ENCODE peak calls at places on chromosomes 11 and 22, in six cellular contexts. M, K, Y, I, S and H are unnamed samples.

GRCh38 chr22:44363214-44363979 is 50.6 kb upstream of the SHISAL1 start:
- DNase-seq in M (peak; percentile 92), K (no peak), Y (no peak), I (peak; percentile 96), S (peak; percentile 53), H (peak; percentile 81)

GRCh38 chr22:30309981-30310672 is 16.6 kb downstream of the TBC1D10A start:
- DNase-seq in M (no peak), K (no peak), Y (no peak), I (peak; percentile 49), S (peak; percentile 66), H (peak; percentile 71)

GRCh38 chr11:1889941-1890855 is 1.5 kb downstream of the PRR33 start:
- DNase-seq in M (no peak), K (no peak), Y (no peak), I (no peak), S (no peak), H (no peak)

GRCh38 chr11:5624489-5625278 is at the start of gene TRIM34:
- DNase-seq in M (peak; percentile 65), K (peak; percentile 36), Y (peak; percentile 34), I (peak; percentile 52), S (peak; percentile 45), H (no peak)

GRCh38 chr11:128859563-128860441 is 7.3 kb downstream of the KCNJ1 start:
- DNase-seq in M (peak; percentile 71), K (peak; percentile 66), Y (peak; percentile 87), I (peak; percentile 73), S (peak; percentile 87), H (peak; percentile 86)

GRCh38 chr11:74135516-74135840 is 35.3 kb downstream of the C2CD3 start:
- DNase-seq in M (no peak), K (no peak), Y (no peak), I (no peak), S (no peak), H (no peak)

GRCh38 chr22:21855715-21856114 is 11.7 kb downstream of the MAPK1 start:
- DNase-seq in M (no peak), K (no peak), Y (no peak), I (no peak), S (no peak), H (no peak)

GRCh38 chr11:70578831-70579230 is 180.5 kb downstream of the CTTN start:
- DNase-seq in M (no peak), K (no peak), Y (no peak), I (no peak), S (no peak), H (no peak)

GRCh38 chr11:2143652-2144548 is 4.7 kb upstream of the IGF2 start:
- DNase-seq in M (no peak), K (no peak), Y (peak; percentile 69), I (no peak), S (no peak), H (no peak)

GRCh38 chr11:16806791-16807190 is 68.3 kb downstream of the C11orf58 start:
- DNase-seq in M (peak; percentile 47), K (no peak), Y (no peak), I (peak; percentile 62), S (no peak), H (no peak)

DNA sequence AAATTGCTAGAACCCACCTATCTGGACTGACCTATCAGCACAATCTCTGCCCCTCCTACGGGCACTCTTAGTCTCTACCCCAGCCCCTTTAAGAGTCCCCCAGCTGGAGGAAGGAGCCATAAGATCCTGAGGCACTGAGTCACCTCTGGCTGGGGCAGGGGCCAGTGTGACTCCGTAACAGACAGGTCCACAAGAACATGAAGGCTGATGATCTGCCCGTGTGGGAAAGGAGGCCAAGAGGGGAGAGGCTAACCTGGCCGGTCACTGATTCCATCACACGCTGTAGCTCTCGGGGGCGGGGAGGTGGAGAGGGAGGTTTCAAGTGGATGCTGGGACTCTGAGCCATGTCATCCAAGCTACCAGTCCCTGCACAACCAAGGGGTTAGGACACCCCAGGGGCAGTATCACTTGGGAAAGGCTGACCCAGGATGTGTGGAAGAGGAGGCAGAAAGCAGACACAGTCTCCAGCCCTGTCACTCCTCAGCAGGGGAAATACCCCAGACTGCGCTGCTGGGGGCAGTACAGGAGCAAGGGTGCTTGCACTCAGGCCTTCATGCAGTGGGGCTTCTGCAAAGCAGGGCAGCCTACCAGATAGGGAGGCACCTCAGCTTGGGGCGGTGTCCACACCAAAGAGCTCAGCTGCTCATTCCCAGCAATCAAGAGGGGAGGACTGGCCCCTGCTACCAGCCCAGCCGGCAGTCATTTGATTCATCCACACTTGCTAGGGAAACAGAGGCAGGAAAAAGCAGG is 22.3 kb downstream of the ARHGAP1 start:
- DNase-seq in M (no peak), K (no peak), Y (no peak), I (peak; percentile 31), S (no peak), H (no peak)
- H3K4me1 ChIP-seq in M (peaks cover 39% of the 10 kb centered on the region), K (peaks cover 42% of the 10 kb centered on the region), Y (peaks cover 8% of the 10 kb centered on the region), I (no peaks in the 10 kb centered on the region), S (peaks cover 27% of the 10 kb centered on the region), H (peaks cover 37% of the 10 kb centered on the region)

DNA sequence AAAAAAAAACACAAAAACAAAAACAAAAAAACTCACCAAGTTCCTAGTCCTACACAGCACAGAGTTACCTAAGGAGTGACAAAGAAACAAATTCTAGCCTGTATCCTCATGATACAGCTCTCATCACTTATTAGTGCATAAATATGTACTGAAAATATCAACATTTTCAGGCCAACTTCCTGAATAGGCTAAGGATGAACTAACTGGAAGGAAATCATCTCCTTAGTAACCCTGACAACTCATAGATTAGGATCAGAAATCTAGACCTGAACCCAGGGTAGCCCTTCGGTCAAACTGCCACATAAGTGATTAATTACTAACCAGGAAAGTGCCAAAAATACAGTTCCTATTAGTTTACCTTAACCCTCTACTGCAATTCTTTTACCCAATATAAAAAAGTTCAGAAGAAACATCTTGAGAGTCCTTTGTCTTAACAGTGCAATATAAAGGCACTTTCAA is 40.0 kb downstream of the AMBRA1 start:
- DNase-seq in M (no peak), K (no peak), Y (no peak), I (no peak), S (no peak), H (no peak)
- H3K4me1 ChIP-seq in M (peaks cover 25% of the 10 kb centered on the region), K (peaks cover 31% of the 10 kb centered on the region), Y (peaks cover 23% of the 10 kb centered on the region), I (no peaks in the 10 kb centered on the region), S (peaks cover 22% of the 10 kb centered on the region), H (peaks cover 48% of the 10 kb centered on the region)

DNA sequence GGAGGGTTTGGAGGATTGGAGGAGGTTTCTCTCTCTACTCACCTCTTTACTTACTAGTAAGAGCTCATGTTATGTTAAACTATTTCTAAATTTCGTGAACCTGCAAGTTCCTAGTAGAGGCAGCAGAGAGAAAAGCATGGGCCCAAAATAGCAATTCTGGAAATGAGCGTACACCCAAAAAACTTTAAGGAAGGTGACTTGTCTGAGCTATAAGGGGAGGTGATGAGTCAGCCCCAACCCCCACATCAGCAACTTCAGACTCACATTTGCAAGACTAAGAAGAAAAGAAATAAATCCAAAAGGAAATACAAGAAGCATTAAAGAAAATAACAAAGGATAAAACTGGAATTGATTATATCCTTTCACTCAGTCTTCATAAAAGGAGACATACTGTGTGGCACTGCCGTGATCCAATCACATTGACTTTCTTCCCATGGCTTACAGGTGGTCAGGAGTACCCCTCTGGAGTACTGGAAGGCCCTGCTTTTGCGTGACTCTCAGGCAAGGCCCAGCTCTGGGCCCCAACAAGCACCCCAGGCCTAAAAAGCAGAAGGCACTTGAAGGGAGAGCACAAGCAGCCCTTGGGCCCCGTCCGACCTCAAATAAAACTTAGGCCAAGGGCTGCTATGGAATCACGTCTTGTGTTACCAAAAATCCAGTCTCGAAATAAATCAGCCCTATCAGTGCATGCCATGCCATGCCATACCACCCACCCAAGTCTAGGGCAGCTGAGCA is 14.3 kb downstream of the PACSIN2 start:
- DNase-seq in M (no peak), K (no peak), Y (no peak), I (no peak), S (no peak), H (peak; percentile 38)
- H3K4me1 ChIP-seq in M (peaks cover 55% of the 10 kb centered on the region), K (peaks cover 20% of the 10 kb centered on the region), Y (peaks cover 22% of the 10 kb centered on the region), I (peaks cover 15% of the 10 kb centered on the region), S (peaks cover 71% of the 10 kb centered on the region), H (peaks cover 89% of the 10 kb centered on the region)

DNA sequence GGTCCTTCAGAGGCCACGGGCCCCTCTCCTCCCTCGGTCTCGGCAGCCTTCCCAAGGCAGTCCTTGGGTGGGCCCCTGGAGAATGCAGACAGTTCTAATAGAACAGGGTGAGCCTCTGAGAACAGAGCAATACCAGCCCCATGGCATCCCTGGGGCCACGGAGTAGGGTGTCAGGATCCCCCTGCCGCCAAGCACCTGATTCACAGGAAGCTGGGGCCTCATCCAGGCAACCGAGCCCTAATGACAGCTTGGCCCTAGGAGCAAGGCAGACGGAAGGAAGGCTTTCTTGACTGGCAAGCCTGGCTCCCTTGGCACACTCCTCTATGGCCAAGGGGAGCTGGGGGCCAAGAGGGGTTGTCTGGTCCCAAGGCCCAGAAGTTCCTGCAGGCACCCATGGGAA is 15.2 kb downstream of the TXN2 start:
- DNase-seq in M (no peak), K (no peak), Y (no peak), I (no peak), S (no peak), H (no peak)
- H3K4me1 ChIP-seq in M (peaks cover 87% of the 10 kb centered on the region), K (peaks cover 21% of the 10 kb centered on the region), Y (no peaks in the 10 kb centered on the region), I (no peaks in the 10 kb centered on the region), S (peaks cover 28% of the 10 kb centered on the region), H (peaks cover 87% of the 10 kb centered on the region)

GRCh38 chr11:12729941-12730340 is 55.7 kb downstream of the TEAD1 start:
- DNase-seq in M (no peak), K (no peak), Y (no peak), I (no peak), S (no peak), H (no peak)
- H3K4me1 ChIP-seq in M (peaks cover 29% of the 10 kb centered on the region), K (no peaks in the 10 kb centered on the region), Y (peaks cover 14% of the 10 kb centered on the region), I (peaks cover 7% of the 10 kb centered on the region), S (peaks cover 3% of the 10 kb centered on the region), H (peaks cover 12% of the 10 kb centered on the region)

GRCh38 chr11:27355575-27356104 is 7.4 kb downstream of the CCDC34 start:
- DNase-seq in M (no peak), K (no peak), Y (no peak), I (no peak), S (no peak), H (no peak)

GRCh38 chr11:27352781-27353180 is 10.2 kb downstream of the CCDC34 start:
- DNase-seq in M (no peak), K (no peak), Y (no peak), I (no peak), S (no peak), H (no peak)

GRCh38 chr11:27356624-27357222 is 6.3 kb downstream of the CCDC34 start:
- DNase-seq in M (no peak), K (no peak), Y (no peak), I (no peak), S (no peak), H (no peak)

GRCh38 chr11:27354359-27354965 is 8.6 kb downstream of the CCDC34 start:
- DNase-seq in M (no peak), K (no peak), Y (no peak), I (no peak), S (no peak), H (no peak)

DNA sequence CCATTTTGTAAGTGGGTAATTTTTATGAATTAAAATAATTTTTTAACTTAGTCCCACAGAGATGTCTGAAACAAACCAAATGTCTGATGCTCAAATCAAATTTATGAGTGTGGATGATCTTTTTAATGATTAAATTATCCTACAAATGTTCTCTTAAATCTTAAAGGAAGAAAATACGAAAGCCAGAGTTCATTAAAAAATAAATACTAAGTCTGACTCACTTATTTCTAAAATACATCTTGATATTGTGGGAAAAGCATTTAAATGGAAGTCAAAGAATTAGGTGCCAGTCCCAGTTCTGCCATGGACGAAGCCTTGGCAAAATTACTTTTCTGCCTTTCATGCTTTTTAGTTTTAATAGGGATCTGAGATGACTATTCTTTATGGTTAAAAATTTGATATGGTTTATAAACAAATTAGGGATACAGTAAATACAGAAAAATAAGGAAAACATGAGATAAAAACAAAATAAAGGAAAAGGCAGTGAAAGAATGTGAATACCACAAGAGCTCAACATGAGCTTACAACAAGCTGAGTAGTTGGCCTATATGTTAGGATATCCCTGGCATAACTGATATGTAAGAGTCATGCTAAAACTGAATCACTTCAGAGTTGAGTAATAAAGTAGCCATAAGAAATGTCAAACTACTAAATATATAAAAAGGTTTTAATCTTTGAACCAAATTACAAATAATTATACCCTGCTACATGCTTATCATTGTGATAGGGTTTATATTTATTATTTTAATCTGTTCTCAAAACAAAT is 9.2 kb downstream of the CCDC34 start:
- DNase-seq in M (no peak), K (no peak), Y (no peak), I (no peak), S (no peak), H (no peak)
- H3K4me1 ChIP-seq in M (peaks cover 5% of the 10 kb centered on the region), K (no peaks in the 10 kb centered on the region), Y (peaks cover 42% of the 10 kb centered on the region), I (no peaks in the 10 kb centered on the region), S (peaks cover 35% of the 10 kb centered on the region), H (no peaks in the 10 kb centered on the region)